ENCODE peak calls at places on chromosomes 2 and 18, in eight cellular contexts. Q is body of pancreas; P is cardiac muscle cell; H is stimulated activated CD4-positive, alpha-beta T cell treated with anti-CD3 and anti-CD28 coated beads, Interleukin-15, amount 100 ng/mL, for 1 hour; E is iris pigment epithelial cell; I is suprapubic skin; Z is stimulated activated CD8-positive, alpha-beta memory T cell treated with anti-CD3 and anti-CD28 coated beads, Interleukin-12 subunit alpha, Interleukin-12 subunit beta, amount 100 ng/mL, for 1 hour; O is left lobe of liver. K is an unnamed sample.

GRCh38 chr2:100321881-100322820 is at the start of gene LONRF2:
- DNase-seq in H (no peak), Z (no peak), I (no peak), E (peak), P (peak), Q (peak), O (peak), K (peak)

GRCh38 chr2:28413152-28413895 is 20.7 kb downstream of the FOSL2 start:
- DNase-seq in O (no peak), I (no peak), E (no peak), H (no peak), Z (no peak), Q (no peak), P (no peak), K (no peak)

GRCh38 chr2:127413782-127414743 is 4.2 kb upstream of the PROC start:
- DNase-seq in Z (no peak), H (no peak), O (no peak), E (peak), Q (no peak), P (peak), I (no peak), K (no peak)

GRCh38 chr2:62806231-62806630 is 100.7 kb downstream of the EHBP1 start:
- DNase-seq in I (no peak), Q (no peak), O (no peak), Z (no peak), E (peak), P (peak), H (no peak), K (no peak)

GRCh38 chr2:15675456-15676195 is 84.0 kb downstream of the DDX1 start:
- DNase-seq in Q (no peak), P (peak), O (no peak), I (no peak), Z (no peak), E (peak), H (no peak), K (no peak)

GRCh38 chr2:44974064-44974715 is 32.7 kb downstream of the SIX3 start:
- DNase-seq in Z (no peak), I (no peak), Q (no peak), P (peak), H (no peak), E (peak), O (no peak), K (peak)

GRCh38 chr18:67242001-67242400 is 274.5 kb downstream of the DSEL start:
- DNase-seq in P (no peak), O (no peak), Z (no peak), Q (no peak), I (no peak), E (no peak), H (no peak), K (no peak)

GRCh38 chr2:104432401-104432800 is 421.5 kb upstream of the POU3F3 start:
- DNase-seq in P (no peak), E (no peak), O (no peak), I (no peak), Q (no peak), H (no peak), Z (no peak), K (no peak)

GRCh38 chr18:40985441-40985840 is 969.6 kb upstream of the PIK3C3 start:
- DNase-seq in E (no peak), Z (no peak), H (no peak), O (no peak), I (no peak), P (no peak), Q (no peak), K (no peak)

GRCh38 chr2:201482543-201482942 is 31.0 kb downstream of the STRADB start:
- DNase-seq in H (no peak), O (peak), I (no peak), P (no peak), Z (no peak), Q (no peak), E (no peak), K (no peak)

GRCh38 chr18:46408334-46408987 is 248.6 kb downstream of the LOXHD1 start:
- DNase-seq in H (no peak), Q (no peak), O (no peak), Z (no peak), P (peak), I (no peak), E (peak), K (no peak)

GRCh38 chr2:96554293-96555145 is 18.0 kb downstream of the ARID5A start:
- DNase-seq in E (peak), Z (peak), O (peak), P (peak), I (no peak), H (peak), Q (peak), K (peak)

GRCh38 chr18:22983175-22983574 is 50.0 kb downstream of the RBBP8 start:
- DNase-seq in P (peak), I (no peak), H (no peak), E (peak), O (no peak), Z (no peak), Q (no peak), K (peak)

GRCh38 chr18:5787936-5788335 is 107.4 kb downstream of the TMEM200C start:
- DNase-seq in P (no peak), Q (peak), H (no peak), Z (no peak), I (no peak), O (no peak), E (no peak), K (no peak)

GRCh38 chr18:79609021-79609461 is 70.6 kb upstream of the CTDP1 start:
- DNase-seq in P (no peak), E (no peak), Q (peak), O (no peak), Z (no peak), I (peak), H (no peak), K (no peak)

GRCh38 chr2:8550932-8551621 is 130.8 kb upstream of the ID2 start:
- DNase-seq in H (no peak), Q (no peak), E (no peak), P (no peak), Z (no peak), I (peak), O (peak), K (no peak)

GRCh38 chr18:44548291-44549221 is 132.1 kb upstream of the SETBP1 start:
- DNase-seq in P (peak), H (no peak), O (no peak), Z (no peak), Q (no peak), E (no peak), I (no peak), K (no peak)

GRCh38 chr2:1855150-1855549 is 110.8 kb upstream of the PXDN start:
- DNase-seq in H (no peak), E (peak), I (no peak), Z (no peak), P (peak), O (no peak), Q (no peak), K (no peak)

GRCh38 chr18:36349552-36349951 is 52.0 kb downstream of the FHOD3 start:
- DNase-seq in Q (peak), Z (no peak), P (no peak), E (no peak), H (no peak), I (no peak), O (no peak), K (no peak)

GRCh38 chr2:86037141-86037794 is 68.4 kb downstream of the POLR1A start:
- DNase-seq in O (no peak), I (peak), H (peak), Q (peak), Z (peak), P (peak), E (peak), K (no peak)

GRCh38 chr2:54570925-54571694 is 115.0 kb downstream of the SPTBN1 start:
- DNase-seq in O (peak), Z (no peak), E (peak), H (no peak), P (peak), Q (peak), I (no peak), K (no peak)

GRCh38 chr2:156635646-156636045 is 199.5 kb downstream of the GPD2 start:
- DNase-seq in H (no peak), Z (no peak), I (no peak), O (no peak), E (no peak), P (no peak), Q (no peak), K (no peak)

GRCh38 chr2:120485096-120485495 is 139.2 kb downstream of the INHBB start:
- DNase-seq in O (peak), Q (no peak), I (no peak), E (no peak), P (no peak), Z (no peak), H (no peak), K (no peak)

GRCh38 chr2:127641846-127642510 is 4.0 kb upstream of the GPR17 start:
- DNase-seq in O (no peak), P (no peak), Q (no peak), E (no peak), H (no peak), Z (peak), I (no peak), K (no peak)

GRCh38 chr2:181305151-181306123 is 151.7 kb upstream of the ITGA4 start:
- DNase-seq in O (no peak), I (no peak), Z (no peak), E (peak), Q (peak), P (peak), H (no peak), K (no peak)

GRCh38 chr18:27501651-27502050 is 316.5 kb upstream of the CHST9 start:
- DNase-seq in P (no peak), Z (no peak), E (no peak), H (no peak), O (no peak), Q (no peak), I (no peak), K (no peak)

GRCh38 chr2:165793779-165794519 is at the start of gene GALNT3:
- DNase-seq in Z (no peak), O (peak), E (no peak), P (no peak), I (peak), Q (peak), H (peak), K (peak)

GRCh38 chr2:120737802-120738516 is 2.3 kb downstream of the GLI2 start:
- DNase-seq in Z (no peak), P (peak), I (no peak), E (no peak), O (peak), H (no peak), Q (peak), K (no peak)

GRCh38 chr2:73990531-73990930 is 5.8 kb downstream of the TET3 start:
- DNase-seq in Z (no peak), E (no peak), Q (no peak), H (no peak), P (no peak), I (no peak), O (no peak), K (no peak)

GRCh38 chr18:62883937-62884735 is 168.8 kb downstream of the PHLPP1 start:
- DNase-seq in P (no peak), O (no peak), H (no peak), I (no peak), Q (no peak), E (no peak), Z (no peak), K (no peak)

GRCh38 chr2:63347361-63347760 is 240.9 kb downstream of the WDPCP start:
- DNase-seq in Q (no peak), O (no peak), P (no peak), H (no peak), I (no peak), E (no peak), Z (no peak), K (no peak)

GRCh38 chr2:237731663-237732062 is 66.9 kb upstream of the RBM44 start:
- DNase-seq in Z (no peak), I (no peak), P (peak), O (no peak), E (peak), H (no peak), Q (no peak), K (no peak)

GRCh38 chr2:108449410-108450200 is 599 bp downstream of the GCC2 start:
- DNase-seq in P (peak), H (no peak), O (no peak), Z (peak), E (peak), I (no peak), Q (peak), K (peak)

GRCh38 chr2:150646746-150647145 is 159.3 kb upstream of the RND3 start:
- DNase-seq in H (no peak), Q (no peak), O (no peak), E (peak), Z (no peak), P (no peak), I (no peak), K (no peak)

GRCh38 chr2:59761966-59762365 is 791.5 kb downstream of the BCL11A start:
- DNase-seq in I (no peak), Q (no peak), E (no peak), O (no peak), P (no peak), H (no peak), Z (no peak), K (no peak)

GRCh38 chr2:104388296-104388695 is 465.6 kb upstream of the POU3F3 start:
- DNase-seq in I (no peak), H (no peak), Z (no peak), O (no peak), P (no peak), Q (no peak), E (no peak), K (no peak)

K was measured in HEK293T.